ENCODE peak calls at places on chromosome 6, in ten cellular contexts. One of them, this sample, is unnamed.

GRCh38 chr6:130908188-130908587 is 81.0 kb downstream of the SMLR1 start:
- DNase-seq in activated CD4-positive, alpha-beta T cell treated with anti-CD3 and anti-CD28 coated beads for 36 hours: no peak
- DNase-seq in NCI-H526: no peak
- DNase-seq in effector memory CD4-positive, alpha-beta T cell: no peak
- DNase-seq in type B pancreatic cell: no peak
- DNase-seq in left cardiac atrium: no peak
- DNase-seq in effector CD8-positive, alpha-beta T cell: no peak
- DNase-seq in NT2/D1: no peak
- DNase-seq in pancreas: no peak
- DNase-seq in HTR-8/SVneo: no peak
- DNase-seq in this sample: no peak

GRCh38 chr6:33151050-33151449 is 41.2 kb downstream of the COL11A2 start:
- DNase-seq in activated CD4-positive, alpha-beta T cell treated with anti-CD3 and anti-CD28 coated beads for 36 hours: no peak
- DNase-seq in NCI-H526: no peak
- DNase-seq in effector memory CD4-positive, alpha-beta T cell: no peak
- DNase-seq in type B pancreatic cell: no peak
- DNase-seq in left cardiac atrium: no peak
- DNase-seq in effector CD8-positive, alpha-beta T cell: no peak
- DNase-seq in NT2/D1: no peak
- DNase-seq in pancreas: no peak
- DNase-seq in HTR-8/SVneo: no peak
- DNase-seq in this sample: no peak

GRCh38 chr6:72553531-72554202 is 68.2 kb upstream of the KCNQ5 start:
- DNase-seq in activated CD4-positive, alpha-beta T cell treated with anti-CD3 and anti-CD28 coated beads for 36 hours: no peak
- DNase-seq in NCI-H526: no peak
- DNase-seq in effector memory CD4-positive, alpha-beta T cell: no peak
- DNase-seq in type B pancreatic cell: no peak
- DNase-seq in left cardiac atrium: no peak
- DNase-seq in effector CD8-positive, alpha-beta T cell: no peak
- DNase-seq in NT2/D1: no peak
- DNase-seq in pancreas: no peak
- DNase-seq in HTR-8/SVneo: no peak
- DNase-seq in this sample: no peak

GRCh38 chr6:89368107-89368506 is 15.6 kb upstream of the UBE2J1 start:
- DNase-seq in activated CD4-positive, alpha-beta T cell treated with anti-CD3 and anti-CD28 coated beads for 36 hours: peak; percentile 79
- DNase-seq in NCI-H526: no peak
- DNase-seq in effector memory CD4-positive, alpha-beta T cell: no peak
- DNase-seq in type B pancreatic cell: no peak
- DNase-seq in left cardiac atrium: peak; percentile 66
- DNase-seq in effector CD8-positive, alpha-beta T cell: peak; percentile 23
- DNase-seq in NT2/D1: no peak
- DNase-seq in pancreas: peak; percentile 72
- DNase-seq in HTR-8/SVneo: no peak
- DNase-seq in this sample: peak; percentile 44

GRCh38 chr6:159170999-159171712 is 2.0 kb downstream of the FNDC1 start:
- DNase-seq in activated CD4-positive, alpha-beta T cell treated with anti-CD3 and anti-CD28 coated beads for 36 hours: no peak
- DNase-seq in NCI-H526: no peak
- DNase-seq in effector memory CD4-positive, alpha-beta T cell: no peak
- DNase-seq in type B pancreatic cell: no peak
- DNase-seq in left cardiac atrium: peak; percentile 33
- DNase-seq in effector CD8-positive, alpha-beta T cell: no peak
- DNase-seq in NT2/D1: no peak
- DNase-seq in pancreas: no peak
- DNase-seq in HTR-8/SVneo: no peak
- DNase-seq in this sample: no peak

GRCh38 chr6:36210157-36210556 is 13.6 kb downstream of the BRPF3 start:
- DNase-seq in activated CD4-positive, alpha-beta T cell treated with anti-CD3 and anti-CD28 coated beads for 36 hours: no peak
- DNase-seq in NCI-H526: no peak
- DNase-seq in effector memory CD4-positive, alpha-beta T cell: no peak
- DNase-seq in type B pancreatic cell: no peak
- DNase-seq in left cardiac atrium: no peak
- DNase-seq in effector CD8-positive, alpha-beta T cell: no peak
- DNase-seq in NT2/D1: no peak
- DNase-seq in pancreas: no peak
- DNase-seq in HTR-8/SVneo: no peak
- DNase-seq in this sample: no peak

GRCh38 chr6:41156001-41156400 is 1.9 kb upstream of the TREML1 start:
- DNase-seq in activated CD4-positive, alpha-beta T cell treated with anti-CD3 and anti-CD28 coated beads for 36 hours: no peak
- DNase-seq in NCI-H526: no peak
- DNase-seq in effector memory CD4-positive, alpha-beta T cell: no peak
- DNase-seq in type B pancreatic cell: no peak
- DNase-seq in left cardiac atrium: no peak
- DNase-seq in effector CD8-positive, alpha-beta T cell: no peak
- DNase-seq in NT2/D1: no peak
- DNase-seq in pancreas: no peak
- DNase-seq in HTR-8/SVneo: no peak
- DNase-seq in this sample: no peak

GRCh38 chr6:93784794-93785757 is 365.7 kb upstream of the EPHA7 start:
- DNase-seq in activated CD4-positive, alpha-beta T cell treated with anti-CD3 and anti-CD28 coated beads for 36 hours: no peak
- DNase-seq in NCI-H526: no peak
- DNase-seq in effector memory CD4-positive, alpha-beta T cell: no peak
- DNase-seq in type B pancreatic cell: no peak
- DNase-seq in left cardiac atrium: no peak
- DNase-seq in effector CD8-positive, alpha-beta T cell: no peak
- DNase-seq in NT2/D1: no peak
- DNase-seq in pancreas: no peak
- DNase-seq in HTR-8/SVneo: no peak
- DNase-seq in this sample: no peak

GRCh38 chr6:93746892-93747291 is 327.5 kb upstream of the EPHA7 start:
- DNase-seq in activated CD4-positive, alpha-beta T cell treated with anti-CD3 and anti-CD28 coated beads for 36 hours: no peak
- DNase-seq in NCI-H526: no peak
- DNase-seq in effector memory CD4-positive, alpha-beta T cell: no peak
- DNase-seq in type B pancreatic cell: no peak
- DNase-seq in left cardiac atrium: no peak
- DNase-seq in effector CD8-positive, alpha-beta T cell: no peak
- DNase-seq in NT2/D1: no peak
- DNase-seq in pancreas: no peak
- DNase-seq in HTR-8/SVneo: no peak
- DNase-seq in this sample: no peak

GRCh38 chr6:154247119-154247814 is 109.3 kb downstream of the IPCEF1 start:
- DNase-seq in activated CD4-positive, alpha-beta T cell treated with anti-CD3 and anti-CD28 coated beads for 36 hours: peak; percentile 62
- DNase-seq in NCI-H526: peak; percentile 80
- DNase-seq in effector memory CD4-positive, alpha-beta T cell: no peak
- DNase-seq in type B pancreatic cell: no peak
- DNase-seq in left cardiac atrium: no peak
- DNase-seq in effector CD8-positive, alpha-beta T cell: no peak
- DNase-seq in NT2/D1: no peak
- DNase-seq in pancreas: no peak
- DNase-seq in HTR-8/SVneo: no peak
- DNase-seq in this sample: no peak

GRCh38 chr6:72975346-72975745 is 249.9 kb downstream of the KHDC1L start:
- DNase-seq in activated CD4-positive, alpha-beta T cell treated with anti-CD3 and anti-CD28 coated beads for 36 hours: no peak
- DNase-seq in NCI-H526: no peak
- DNase-seq in effector memory CD4-positive, alpha-beta T cell: no peak
- DNase-seq in type B pancreatic cell: no peak
- DNase-seq in left cardiac atrium: no peak
- DNase-seq in effector CD8-positive, alpha-beta T cell: no peak
- DNase-seq in NT2/D1: no peak
- DNase-seq in pancreas: no peak
- DNase-seq in HTR-8/SVneo: no peak
- DNase-seq in this sample: no peak

GRCh38 chr6:46549155-46549554 is 57.9 kb upstream of the RCAN2 start:
- DNase-seq in activated CD4-positive, alpha-beta T cell treated with anti-CD3 and anti-CD28 coated beads for 36 hours: no peak
- DNase-seq in NCI-H526: peak; percentile 25
- DNase-seq in effector memory CD4-positive, alpha-beta T cell: no peak
- DNase-seq in type B pancreatic cell: no peak
- DNase-seq in left cardiac atrium: no peak
- DNase-seq in effector CD8-positive, alpha-beta T cell: no peak
- DNase-seq in NT2/D1: no peak
- DNase-seq in pancreas: no peak
- DNase-seq in HTR-8/SVneo: no peak
- DNase-seq in this sample: no peak

GRCh38 chr6:169237496-169238134 is 16.0 kb downstream of the THBS2 start:
- DNase-seq in activated CD4-positive, alpha-beta T cell treated with anti-CD3 and anti-CD28 coated beads for 36 hours: no peak
- DNase-seq in NCI-H526: no peak
- DNase-seq in effector memory CD4-positive, alpha-beta T cell: no peak
- DNase-seq in type B pancreatic cell: no peak
- DNase-seq in left cardiac atrium: no peak
- DNase-seq in effector CD8-positive, alpha-beta T cell: no peak
- DNase-seq in NT2/D1: no peak
- DNase-seq in pancreas: no peak
- DNase-seq in HTR-8/SVneo: no peak
- DNase-seq in this sample: no peak

GRCh38 chr6:10687582-10687981 is 6.8 kb downstream of the C6orf52 start:
- DNase-seq in activated CD4-positive, alpha-beta T cell treated with anti-CD3 and anti-CD28 coated beads for 36 hours: no peak
- DNase-seq in NCI-H526: no peak
- DNase-seq in effector memory CD4-positive, alpha-beta T cell: no peak
- DNase-seq in type B pancreatic cell: no peak
- DNase-seq in left cardiac atrium: no peak
- DNase-seq in effector CD8-positive, alpha-beta T cell: no peak
- DNase-seq in NT2/D1: no peak
- DNase-seq in pancreas: no peak
- DNase-seq in HTR-8/SVneo: no peak
- DNase-seq in this sample: no peak